ENCODE peak calls at places on chromosome 5, in seven cellular contexts. V, C, P, X, D, B and E are unnamed samples.

GRCh38 chr5:107542831-107543231 is 127.9 kb downstream of the EFNA5 start:
- DNase-seq in V (no peak), C (peak; percentile 2), P (peak; percentile 58), X (no peak), D (no peak), B (no peak), E (no peak)

GRCh38 chr5:61467766-61468482 is 135.9 kb downstream of the ZSWIM6 start:
- DNase-seq in V (no peak), C (no peak), P (no peak), X (no peak), D (no peak), B (no peak), E (no peak)

GRCh38 chr5:138212828-138213160 is 329 bp downstream of the CDC23 start:
- DNase-seq in V (no peak), C (no peak), P (peak; percentile 19), X (peak; percentile 25), D (no peak), B (no peak), E (no peak)

GRCh38 chr5:180593446-180594206 is 2.3 kb upstream of the SCGB3A1 start:
- DNase-seq in V (peak; percentile 13), C (no peak), P (no peak), X (no peak), D (no peak), B (no peak), E (no peak)

GRCh38 chr5:141604318-141604717 is 14.5 kb downstream of the DIAPH1 start:
- DNase-seq in V (no peak), C (peak; percentile 68), P (peak; percentile 39), X (peak; percentile 63), D (no peak), B (no peak), E (peak; percentile 70)

GRCh38 chr5:59491944-59492343 is 401.6 kb downstream of the PDE4D start:
- DNase-seq in V (no peak), C (no peak), P (no peak), X (no peak), D (no peak), B (no peak), E (no peak)

GRCh38 chr5:65102501-65102825 is 333.7 kb downstream of the CWC27 start:
- DNase-seq in V (no peak), C (no peak), P (no peak), X (no peak), D (no peak), B (no peak), E (no peak)

GRCh38 chr5:177133845-177134652 is 476 bp downstream of the NSD1 start:
- DNase-seq in V (peak; percentile 89), C (no peak), P (peak; percentile 50), X (peak; percentile 71), D (no peak), B (no peak), E (no peak)

GRCh38 chr5:125117556-125117955 is 371.1 kb upstream of the ZNF608 start:
- DNase-seq in V (no peak), C (no peak), P (no peak), X (no peak), D (no peak), B (no peak), E (no peak)

GRCh38 chr5:14733661-14734060 is 69.1 kb downstream of the OTULIN start:
- DNase-seq in V (no peak), C (no peak), P (no peak), X (no peak), D (no peak), B (no peak), E (no peak)

GRCh38 chr5:109411627-109412026 is 1.9 kb upstream of the PJA2 start:
- DNase-seq in V (no peak), C (no peak), P (no peak), X (peak; percentile 25), D (no peak), B (no peak), E (peak; percentile 24)

GRCh38 chr5:157860898-157861894 is 2.3 kb upstream of the CLINT1 start:
- DNase-seq in V (no peak), C (peak; percentile 12), P (no peak), X (no peak), D (peak; percentile 90), B (no peak), E (no peak)

GRCh38 chr5:149857499-149857898 is 87.1 kb downstream of the PDE6A start:
- DNase-seq in V (peak; percentile 33), C (no peak), P (peak; percentile 55), X (no peak), D (no peak), B (no peak), E (no peak)

GRCh38 chr5:57715296-57715695 is 232.7 kb upstream of the ACTBL2 start:
- DNase-seq in V (no peak), C (no peak), P (no peak), X (no peak), D (no peak), B (no peak), E (no peak)

GRCh38 chr5:116563909-116564308 is 10.7 kb downstream of the SEMA6A start:
- DNase-seq in V (no peak), C (no peak), P (no peak), X (no peak), D (no peak), B (no peak), E (no peak)

GRCh38 chr5:92002875-92003274 is 619.8 kb upstream of the ARRDC3 start:
- DNase-seq in V (no peak), C (no peak), P (no peak), X (no peak), D (no peak), B (no peak), E (no peak)

GRCh38 chr5:75052461-75053285 is at the start of gene GCNT4:
- DNase-seq in V (peak; percentile 76), C (no peak), P (peak; percentile 36), X (no peak), D (no peak), B (no peak), E (no peak)

GRCh38 chr5:135974019-135974600 is 19.3 kb upstream of the LECT2 start:
- DNase-seq in V (no peak), C (peak; percentile 69), P (no peak), X (no peak), D (no peak), B (no peak), E (no peak)

GRCh38 chr5:149550267-149550582 is 1.0 kb downstream of the CSNK1A1 start:
- DNase-seq in V (no peak), C (no peak), P (no peak), X (no peak), D (no peak), B (no peak), E (no peak)

GRCh38 chr5:88743231-88743879 is 139.6 kb downstream of the MEF2C start:
- DNase-seq in V (no peak), C (no peak), P (no peak), X (peak; percentile 17), D (no peak), B (no peak), E (peak; percentile 28)

GRCh38 chr5:113520429-113520828 is 6.9 kb downstream of the YTHDC2 start:
- DNase-seq in V (no peak), C (peak; percentile 58), P (no peak), X (no peak), D (peak; percentile 54), B (no peak), E (no peak)

GRCh38 chr5:74342948-74343682 is 297.4 kb downstream of the ENC1 start:
- DNase-seq in V (no peak), C (no peak), P (no peak), X (peak; percentile 34), D (no peak), B (no peak), E (no peak)

GRCh38 chr5:60023255-60023654 is 129.7 kb upstream of the PDE4D start:
- DNase-seq in V (no peak), C (no peak), P (no peak), X (no peak), D (no peak), B (no peak), E (no peak)

GRCh38 chr5:97729938-97730337 is 546.9 kb upstream of the RIOK2 start:
- DNase-seq in V (no peak), C (no peak), P (no peak), X (no peak), D (no peak), B (no peak), E (no peak)

GRCh38 chr5:97737608-97738007 is 554.6 kb upstream of the RIOK2 start:
- DNase-seq in V (no peak), C (no peak), P (no peak), X (no peak), D (no peak), B (no peak), E (no peak)

DNA sequence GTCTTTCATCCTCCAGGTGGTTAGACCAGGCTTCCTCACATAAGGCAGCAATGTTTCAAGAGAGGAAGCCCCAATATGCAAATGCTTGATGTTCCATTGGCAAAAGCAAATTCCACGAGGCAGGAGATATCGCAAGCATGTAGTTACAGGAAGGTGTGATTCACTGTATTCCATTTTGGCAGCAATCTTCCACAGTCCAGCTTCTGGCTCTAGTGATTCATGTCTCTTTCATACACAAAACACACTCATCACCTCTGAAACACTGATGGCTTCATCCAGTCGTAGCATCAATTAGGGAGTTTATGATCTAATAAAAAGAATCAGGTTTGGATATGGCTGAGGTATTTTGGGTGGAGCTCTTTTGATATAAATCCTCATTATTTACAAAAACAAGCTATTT is 552.2 kb upstream of the RIOK2 start:
- DNase-seq in V (no peak), C (no peak), P (no peak), X (no peak), D (no peak), B (no peak), E (no peak)
- TF ChIP-seq JUND in V (peak; percentile 8), C (no peak), P (no peak), X (no peak), D (no peak), B (no peak), E (no peak)

GRCh38 chr5:173458819-173459218 is 130.6 kb upstream of the STC2 start:
- DNase-seq in V (no peak), C (no peak), P (no peak), X (no peak), D (no peak), B (no peak), E (no peak)

GRCh38 chr5:173457482-173457881 is 129.3 kb upstream of the STC2 start:
- DNase-seq in V (no peak), C (no peak), P (no peak), X (no peak), D (no peak), B (no peak), E (no peak)

GRCh38 chr5:173455599-173455957 is 127.4 kb upstream of the STC2 start:
- DNase-seq in V (no peak), C (no peak), P (no peak), X (peak; percentile 29), D (no peak), B (no peak), E (no peak)

GRCh38 chr5:173454764-173455598 is 126.8 kb upstream of the STC2 start:
- DNase-seq in V (no peak), C (peak; percentile 62), P (peak; percentile 91), X (peak; percentile 79), D (no peak), B (no peak), E (peak; percentile 95)

GRCh38 chr5:173456751-173457171 is 128.5 kb upstream of the STC2 start:
- DNase-seq in V (no peak), C (no peak), P (peak; percentile 53), X (no peak), D (no peak), B (no peak), E (no peak)
- TF ChIP-seq JUND in V (no peak), C (no peak), P (no peak), X (no peak), D (no peak), B (no peak), E (no peak)

GRCh38 chr5:40184-40583 is 51.8 kb upstream of the PLEKHG4B start:
- DNase-seq in V (no peak), C (no peak), P (no peak), X (no peak), D (no peak), B (no peak), E (no peak)
- TF ChIP-seq JUND in V (no peak), C (no peak), P (no peak), X (no peak), D (no peak), B (no peak), E (no peak)

GRCh38 chr5:133319905-133320520 is 268.2 kb downstream of the HSPA4 start:
- DNase-seq in V (no peak), C (no peak), P (peak; percentile 15), X (peak; percentile 17), D (no peak), B (no peak), E (peak; percentile 15)
- TF ChIP-seq JUND in V (no peak), C (no peak), P (no peak), X (no peak), D (no peak), B (no peak), E (no peak)